ENCODE peak calls at places on chromosomes 6 and 20, in six cellular contexts. A is NCI-H1092 treated with DMSO at 0.1 percent for 48 hours, G is tibial artery, J is SK-N-DZ, C is SIG-M5, P is MM.1S. Y is an unnamed sample.

GRCh38 chr20:10492065-10492464 is 57.0 kb downstream of the SLX4IP start:
- DNase-seq in A (no peak), G (no peak), J (no peak), C (no peak), P (no peak), Y (no peak)

GRCh38 chr6:112571486-112571885 is 224.4 kb downstream of the RFPL4B start:
- DNase-seq in A (no peak), G (peak; percentile 23), J (no peak), C (no peak), P (no peak), Y (no peak)

GRCh38 chr20:13271098-13271497 is 50.0 kb downstream of the ISM1 start:
- DNase-seq in A (no peak), G (no peak), J (no peak), C (no peak), P (no peak), Y (no peak)

GRCh38 chr6:135630789-135631376 is 133.3 kb upstream of the AHI1 start:
- DNase-seq in A (no peak), G (no peak), J (no peak), C (no peak), P (no peak), Y (no peak)

GRCh38 chr6:89522778-89523177 is 89.8 kb downstream of the ANKRD6 start:
- DNase-seq in A (no peak), G (no peak), J (no peak), C (no peak), P (no peak), Y (no peak)

GRCh38 chr20:12262747-12263146 is 345.1 kb downstream of the BTBD3 start:
- DNase-seq in A (no peak), G (no peak), J (no peak), C (no peak), P (no peak), Y (peak; percentile 91)

GRCh38 chr20:62603021-62603906 is 39.0 kb upstream of the SLCO4A1 start:
- DNase-seq in A (peak; percentile 89), G (peak; percentile 67), J (no peak), C (peak; percentile 66), P (no peak), Y (no peak)

GRCh38 chr6:54574671-54575070 is 266.4 kb downstream of the TINAG start:
- DNase-seq in A (no peak), G (no peak), J (no peak), C (no peak), P (no peak), Y (no peak)

GRCh38 chr6:129102741-129103140 is 219.8 kb downstream of the LAMA2 start:
- DNase-seq in A (no peak), G (peak; percentile 72), J (peak; percentile 64), C (no peak), P (no peak), Y (no peak)

GRCh38 chr6:144346719-144347446 is 61.7 kb downstream of the UTRN start:
- DNase-seq in A (no peak), G (no peak), J (no peak), C (no peak), P (no peak), Y (no peak)

GRCh38 chr6:163250122-163250521 is 164.4 kb upstream of the QKI start:
- DNase-seq in A (no peak), G (no peak), J (no peak), C (no peak), P (no peak), Y (no peak)

GRCh38 chr6:170438402-170438753 is 114.7 kb downstream of the PSMB1 start:
- DNase-seq in A (peak; percentile 99), G (peak; percentile 75), J (peak; percentile 97), C (no peak), P (peak; percentile 71), Y (peak; percentile 93)

GRCh38 chr20:23533161-23533560 is 35.1 kb downstream of the CST9L start:
- DNase-seq in A (no peak), G (no peak), J (no peak), C (no peak), P (no peak), Y (no peak)

GRCh38 chr20:11098888-11099287 is 425.1 kb upstream of the JAG1 start:
- DNase-seq in A (no peak), G (no peak), J (no peak), C (no peak), P (no peak), Y (no peak)

GRCh38 chr6:143902827-143903226 is 38.6 kb downstream of the ZC2HC1B start:
- DNase-seq in A (no peak), G (no peak), J (no peak), C (no peak), P (peak; percentile 6), Y (no peak)

GRCh38 chr20:36085686-36086267 is 68.8 kb upstream of the EPB41L1 start:
- DNase-seq in A (no peak), G (no peak), J (no peak), C (no peak), P (no peak), Y (no peak)

GRCh38 chr20:21096321-21097043 is 9.7 kb downstream of the LINC00237 start:
- DNase-seq in A (peak; percentile 56), G (no peak), J (peak; percentile 52), C (peak; percentile 36), P (no peak), Y (no peak)

GRCh38 chr20:5041433-5041832 is 40.1 kb upstream of the SLC23A2 start:
- DNase-seq in A (no peak), G (no peak), J (no peak), C (no peak), P (no peak), Y (no peak)

GRCh38 chr6:89941031-89941775 is 46.9 kb downstream of the GJA10 start:
- DNase-seq in A (peak; percentile 67), G (peak; percentile 61), J (no peak), C (no peak), P (no peak), Y (peak; percentile 52)

GRCh38 chr20:32697608-32698007 is 23.9 kb upstream of the C20orf203 start:
- DNase-seq in A (no peak), G (no peak), J (no peak), C (no peak), P (no peak), Y (no peak)

GRCh38 chr6:41584668-41585205 is 38.6 kb downstream of the FOXP4 start:
- DNase-seq in A (no peak), G (no peak), J (no peak), C (no peak), P (no peak), Y (peak; percentile 4)

GRCh38 chr20:4230651-4231050 is 215.3 kb upstream of the RNF24 start:
- DNase-seq in A (no peak), G (no peak), J (no peak), C (no peak), P (no peak), Y (no peak)

GRCh38 chr6:27374824-27375612 is 13.5 kb upstream of the ZNF391 start:
- DNase-seq in A (peak; percentile 11), G (peak; percentile 62), J (peak; percentile 39), C (no peak), P (peak; percentile 85), Y (peak; percentile 38)

GRCh38 chr6:90458353-90459224 is 128.3 kb downstream of the MAP3K7 start:
- DNase-seq in A (no peak), G (no peak), J (no peak), C (no peak), P (no peak), Y (no peak)

GRCh38 chr6:33630014-33630413 is 8.9 kb downstream of the ITPR3 start:
- DNase-seq in A (no peak), G (no peak), J (no peak), C (no peak), P (no peak), Y (no peak)

GRCh38 chr6:159445351-159445750 is 247.7 kb downstream of the SOD2 start:
- DNase-seq in A (no peak), G (no peak), J (no peak), C (no peak), P (no peak), Y (no peak)

GRCh38 chr6:15089569-15090144 is 156.2 kb upstream of the JARID2 start:
- DNase-seq in A (no peak), G (no peak), J (peak; percentile 94), C (peak; percentile 27), P (no peak), Y (no peak)

GRCh38 chr6:53587291-53587690 is 42.4 kb upstream of the GCLC start:
- DNase-seq in A (no peak), G (no peak), J (no peak), C (no peak), P (no peak), Y (no peak)

GRCh38 chr6:100230976-100231316 is 233.8 kb downstream of the SIM1 start:
- DNase-seq in A (no peak), G (no peak), J (no peak), C (no peak), P (no peak), Y (no peak)

GRCh38 chr6:246349-246748 is 45.9 kb upstream of the DUSP22 start:
- DNase-seq in A (no peak), G (no peak), J (no peak), C (no peak), P (no peak), Y (no peak)

GRCh38 chr6:1498491-1499113 is 109.2 kb downstream of the FOXF2 start:
- DNase-seq in A (no peak), G (no peak), J (no peak), C (no peak), P (no peak), Y (no peak)

GRCh38 chr20:17889226-17889625 is 79.4 kb downstream of the SNX5 start:
- DNase-seq in A (no peak), G (no peak), J (no peak), C (no peak), P (no peak), Y (no peak)

GRCh38 chr6:81762132-81762531 is 9.7 kb upstream of the TENT5A start:
- DNase-seq in A (no peak), G (no peak), J (no peak), C (no peak), P (no peak), Y (no peak)

GRCh38 chr6:158565122-158565429 is 5.2 kb downstream of the TMEM181 start:
- DNase-seq in A (no peak), G (peak; percentile 17), J (no peak), C (no peak), P (no peak), Y (no peak)

Y was measured in NCI-H526 treated with DMSO at 0.1 percent for 48 hours.